ENCODE peak calls at places on chromosomes 7 and 10, in five cellular contexts. R, L, B, F and U are unnamed samples.

GRCh38 chr7:64884085-64884912 is 18.8 kb upstream of the ZNF273 start:
- DNase-seq in R (no peak), L (no peak), B (no peak), F (no peak), U (no peak)

GRCh38 chr7:24959735-24960485 is 20.1 kb downstream of the OSBPL3 start:
- DNase-seq in R (no peak), L (no peak), B (no peak), F (no peak), U (no peak)

GRCh38 chr10:116825901-116826300 is 23.4 kb upstream of the ENO4 start:
- DNase-seq in R (no peak), L (no peak), B (no peak), F (no peak), U (no peak)

GRCh38 chr7:140281960-140282359 is 105.2 kb upstream of the KDM7A start:
- DNase-seq in R (no peak), L (no peak), B (no peak), F (no peak), U (no peak)

GRCh38 chr10:69968830-69969229 is 83.8 kb upstream of the MACROH2A2 start:
- DNase-seq in R (no peak), L (no peak), B (no peak), F (peak; percentile 33), U (peak; percentile 8)

GRCh38 chr10:119217937-119218579 is 10.7 kb downstream of the GRK5 start:
- DNase-seq in R (no peak), L (peak; percentile 49), B (no peak), F (peak; percentile 69), U (no peak)

GRCh38 chr10:118732253-118733194 is 22.2 kb downstream of the CACUL1 start:
- DNase-seq in R (no peak), L (no peak), B (no peak), F (no peak), U (no peak)

GRCh38 chr10:114754445-114755320 is 66.9 kb upstream of the FHIP2A start:
- DNase-seq in R (no peak), L (no peak), B (no peak), F (peak; percentile 68), U (no peak)

GRCh38 chr7:111329367-111330234 is 232.7 kb downstream of the IMMP2L start:
- DNase-seq in R (no peak), L (no peak), B (no peak), F (peak; percentile 33), U (peak; percentile 64)

GRCh38 chr7:158633055-158633956 is 45.7 kb upstream of the PTPRN2 start:
- DNase-seq in R (no peak), L (no peak), B (no peak), F (no peak), U (no peak)

GRCh38 chr7:157565981-157566630 is 229.3 kb downstream of the DNAJB6 start:
- DNase-seq in R (no peak), L (no peak), B (no peak), F (no peak), U (no peak)

GRCh38 chr10:98259606-98260319 is 8.2 kb downstream of the LOXL4 start:
- DNase-seq in R (no peak), L (no peak), B (no peak), F (peak; percentile 36), U (peak; percentile 31)

GRCh38 chr7:82677064-82677463 is 233.5 kb upstream of the CACNA2D1 start:
- DNase-seq in R (no peak), L (no peak), B (no peak), F (no peak), U (no peak)

GRCh38 chr10:103985726-103986125 is 18.8 kb downstream of the SLK start:
- DNase-seq in R (no peak), L (no peak), B (no peak), F (peak; percentile 65), U (no peak)

GRCh38 chr7:139046143-139046542 is 10.3 kb upstream of the ZC3HAV1L start:
- DNase-seq in R (no peak), L (no peak), B (no peak), F (no peak), U (no peak)

GRCh38 chr10:91208645-91209044 is 11.8 kb upstream of the PCGF5 start:
- DNase-seq in R (no peak), L (no peak), B (no peak), F (no peak), U (no peak)

GRCh38 chr7:44372560-44373417 is 47.4 kb upstream of the CAMK2B start:
- DNase-seq in R (no peak), L (no peak), B (no peak), F (no peak), U (peak; percentile 2)

GRCh38 chr10:86520871-86521619 is 547 bp downstream of the WAPL start:
- DNase-seq in R (peak; percentile 62), L (peak; percentile 67), B (peak; percentile 61), F (peak; percentile 42), U (peak; percentile 14)

GRCh38 chr10:111890046-111890445 is 293.5 kb downstream of the GPAM start:
- DNase-seq in R (no peak), L (no peak), B (no peak), F (no peak), U (no peak)

DNA sequence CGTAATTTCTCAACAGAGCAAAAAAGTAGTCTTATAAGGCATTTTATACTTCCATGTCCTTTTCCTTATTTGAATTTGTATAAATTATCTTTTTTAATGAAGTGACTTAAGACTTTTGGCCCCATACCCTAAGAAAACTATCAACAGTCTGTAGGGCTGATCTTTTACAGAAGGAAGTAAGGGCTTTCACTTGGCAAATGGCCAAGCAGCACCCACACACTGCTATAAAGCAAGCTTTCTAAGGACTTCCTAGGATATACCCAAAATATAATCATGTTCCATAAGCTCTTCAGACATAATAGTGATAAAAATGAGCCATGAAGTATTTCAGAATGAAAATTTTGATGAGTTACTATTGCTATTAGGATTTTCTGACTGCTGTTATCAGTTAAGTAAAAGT is 3.4 kb downstream of the CRPPA start:
- DNase-seq in R (no peak), L (no peak), B (no peak), F (peak; percentile 3), U (peak; percentile 78)
- H3K27ac ChIP-seq in R (no peak overlapping the region), L (no peak overlapping the region), B (no peak overlapping the region), F (no peak overlapping the region), U (peak overlapping the region; percentile 97)

GRCh38 chr7:89028319-89028718 is 232.8 kb upstream of the TEX47 start:
- DNase-seq in R (no peak), L (no peak), B (no peak), F (no peak), U (no peak)
- H3K27ac ChIP-seq in R (no peak overlapping the region), L (no peak overlapping the region), B (no peak overlapping the region), F (no peak overlapping the region), U (no peak overlapping the region)

DNA sequence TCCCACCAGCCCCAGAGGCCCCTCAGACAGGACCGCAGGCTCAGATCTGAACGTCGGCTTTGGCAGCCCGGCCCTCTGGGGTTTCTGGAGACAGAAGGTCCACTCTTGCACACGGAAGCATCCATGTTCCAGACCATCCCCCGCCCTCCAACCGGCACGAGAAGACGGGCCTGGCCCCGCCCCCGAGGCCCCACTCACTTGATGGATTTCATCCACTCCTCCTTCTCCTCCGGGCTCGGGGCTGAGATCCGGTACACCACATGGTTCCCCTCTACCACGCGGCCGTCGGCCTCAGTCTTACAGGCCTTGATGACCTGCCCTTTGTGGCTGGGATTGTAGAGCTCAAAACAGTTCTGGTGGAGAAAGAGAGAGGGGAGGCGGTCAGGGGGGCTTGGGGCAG is 107.3 kb downstream of the CYTH3 start:
- DNase-seq in R (no peak), L (no peak), B (no peak), F (no peak), U (no peak)
- H3K27ac ChIP-seq in R (peak overlapping the region; percentile 53), L (no peak overlapping the region), B (no peak overlapping the region), F (no peak overlapping the region), U (no peak overlapping the region)

GRCh38 chr7:106072715-106073091 is 39.4 kb downstream of the SYPL1 start:
- DNase-seq in R (no peak), L (no peak), B (no peak), F (no peak), U (no peak)

GRCh38 chr7:106070567-106071254 is 41.4 kb downstream of the SYPL1 start:
- DNase-seq in R (no peak), L (no peak), B (no peak), F (no peak), U (no peak)

GRCh38 chr7:106071356-106071998 is 40.6 kb downstream of the SYPL1 start:
- DNase-seq in R (no peak), L (no peak), B (peak; percentile 39), F (no peak), U (no peak)

GRCh38 chr7:106073701-106074100 is 38.4 kb downstream of the SYPL1 start:
- DNase-seq in R (no peak), L (no peak), B (no peak), F (no peak), U (no peak)

GRCh38 chr7:106071999-106072714 is 40.0 kb downstream of the SYPL1 start:
- DNase-seq in R (no peak), L (no peak), B (no peak), F (no peak), U (peak; percentile 89)
- H3K27ac ChIP-seq in R (peak overlapping the region; percentile 79), L (peak overlapping the region; percentile 34), B (peak overlapping the region; percentile 75), F (no peak overlapping the region), U (no peak overlapping the region)

DNA sequence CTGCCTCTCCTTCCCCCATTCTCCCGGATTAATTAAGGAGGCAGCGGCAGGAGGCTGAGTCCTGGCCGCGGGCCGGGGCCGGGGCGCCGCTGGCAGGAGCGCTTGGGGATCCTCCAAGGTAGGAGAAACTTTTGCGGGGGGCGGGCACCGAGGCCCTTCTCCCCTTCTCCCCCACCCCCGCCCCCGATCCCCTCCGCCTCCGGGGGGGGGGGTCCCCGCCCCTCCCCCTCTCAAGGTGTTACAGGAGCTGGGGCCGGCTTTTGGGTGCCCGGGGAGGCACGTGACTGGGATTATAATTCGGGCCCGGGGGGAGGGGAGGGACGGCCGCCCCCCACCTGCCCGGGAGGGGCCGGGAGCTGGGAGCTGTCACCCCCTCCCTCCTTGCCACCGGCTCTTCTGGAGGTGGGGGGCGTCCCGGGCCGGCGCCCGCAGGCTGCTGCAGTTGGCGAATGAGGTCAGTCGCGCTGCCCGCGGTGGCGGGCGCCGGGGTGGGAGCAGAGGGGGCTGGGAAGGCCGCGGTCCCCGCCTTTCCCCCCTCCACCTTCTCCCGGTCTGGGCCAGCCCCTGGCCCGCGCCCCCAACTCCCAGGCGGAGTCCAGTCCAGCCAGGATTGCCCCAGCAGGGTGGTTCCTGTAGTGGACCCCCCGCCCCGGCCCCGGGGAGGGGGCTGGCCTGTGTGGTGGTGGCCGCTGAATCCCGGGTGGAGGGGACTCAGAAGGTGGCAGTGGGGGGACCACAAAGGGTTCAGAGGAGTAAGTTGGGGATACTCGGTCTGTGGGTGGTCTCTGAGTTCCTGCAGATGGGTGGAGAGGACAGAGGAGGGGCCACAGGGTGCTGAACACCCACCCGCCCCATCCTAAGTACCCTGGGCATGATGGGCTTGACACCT is 597 bp downstream of the GTF2IRD1 start:
- DNase-seq in R (no peak), L (no peak), B (no peak), F (no peak), U (no peak)
- H3K27ac ChIP-seq in R (peak overlapping the region; percentile 86), L (peak overlapping the region; percentile 90), B (peak overlapping the region; percentile 87), F (peak overlapping the region; percentile 70), U (peak overlapping the region; percentile 68)

DNA sequence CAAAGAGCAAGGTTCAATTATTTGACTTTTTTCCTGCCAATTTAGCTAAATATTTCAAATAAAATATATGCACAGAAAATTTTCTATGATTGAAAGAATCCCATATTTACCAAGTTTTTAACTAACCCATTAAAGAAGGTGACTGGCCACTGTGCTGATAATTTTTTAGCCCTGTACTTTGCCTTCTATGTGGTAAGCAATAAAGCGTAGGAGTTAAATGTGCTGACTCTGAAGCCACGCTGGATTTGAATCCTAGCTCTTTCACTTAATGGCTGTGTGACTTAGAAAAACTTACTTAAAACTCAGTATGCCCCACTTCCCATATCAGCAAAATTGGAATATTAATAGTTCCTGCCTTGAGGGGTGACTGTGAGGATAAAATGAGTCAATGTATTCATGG is 82.1 kb downstream of the NEUROD6 start:
- DNase-seq in R (no peak), L (no peak), B (no peak), F (no peak), U (no peak)
- H3K27ac ChIP-seq in R (no peak overlapping the region), L (no peak overlapping the region), B (no peak overlapping the region), F (no peak overlapping the region), U (no peak overlapping the region)